ENCODE peak calls at places on chromosomes 7 and 10, in four cellular contexts. T is IMR-90, J is H1, B is mesendoderm. U is an unnamed sample.

GRCh38 chr7:97973206-97973658 is 16.8 kb downstream of the OCM2 start:
- DNase-seq in T (no peak), J (peak), B (peak), U (peak)

GRCh38 chr7:142645777-142646176 is 103.5 kb upstream of the PRSS1 start:
- DNase-seq in T (no peak), J (no peak), B (no peak), U (no peak)

GRCh38 chr7:18927134-18927533 is 190.3 kb downstream of the TWIST1 start:
- DNase-seq in T (peak), J (no peak), B (no peak), U (no peak)

GRCh38 chr10:90204131-90204955 is 503.0 kb downstream of the KIF20B start:
- DNase-seq in T (no peak), J (no peak), B (no peak), U (no peak)

GRCh38 chr7:102331536-102332275 is 24.5 kb downstream of the SPDYE6 start:
- DNase-seq in T (no peak), J (peak), B (peak), U (peak)

GRCh38 chr7:40306596-40306995 is 171.8 kb downstream of the SUGCT start:
- DNase-seq in T (peak), J (no peak), B (no peak), U (no peak)

GRCh38 chr10:50431791-50432190 is 180.5 kb upstream of the ASAH2 start:
- DNase-seq in T (no peak), J (no peak), B (no peak), U (no peak)

GRCh38 chr7:150322114-150322832 is 882 bp upstream of the LRRC61 start:
- DNase-seq in T (no peak), J (no peak), B (no peak), U (no peak)

GRCh38 chr10:76984559-76985443 is 652.8 kb downstream of the KCNMA1 start:
- DNase-seq in T (peak), J (peak), B (peak), U (peak)

GRCh38 chr7:80428161-80429054 is 83.5 kb downstream of the GNAT3 start:
- DNase-seq in T (peak), J (no peak), B (peak), U (peak)

GRCh38 chr10:88409236-88409635 is 173.9 kb downstream of the RNLS start:
- DNase-seq in T (peak), J (no peak), B (no peak), U (no peak)

GRCh38 chr10:116836087-116836486 is 13.2 kb upstream of the ENO4 start:
- DNase-seq in T (no peak), J (peak), B (peak), U (peak)
- H4K5ac ChIP-seq in T (no peak), J (no peak), B (no peak), U (no peak)

DNA sequence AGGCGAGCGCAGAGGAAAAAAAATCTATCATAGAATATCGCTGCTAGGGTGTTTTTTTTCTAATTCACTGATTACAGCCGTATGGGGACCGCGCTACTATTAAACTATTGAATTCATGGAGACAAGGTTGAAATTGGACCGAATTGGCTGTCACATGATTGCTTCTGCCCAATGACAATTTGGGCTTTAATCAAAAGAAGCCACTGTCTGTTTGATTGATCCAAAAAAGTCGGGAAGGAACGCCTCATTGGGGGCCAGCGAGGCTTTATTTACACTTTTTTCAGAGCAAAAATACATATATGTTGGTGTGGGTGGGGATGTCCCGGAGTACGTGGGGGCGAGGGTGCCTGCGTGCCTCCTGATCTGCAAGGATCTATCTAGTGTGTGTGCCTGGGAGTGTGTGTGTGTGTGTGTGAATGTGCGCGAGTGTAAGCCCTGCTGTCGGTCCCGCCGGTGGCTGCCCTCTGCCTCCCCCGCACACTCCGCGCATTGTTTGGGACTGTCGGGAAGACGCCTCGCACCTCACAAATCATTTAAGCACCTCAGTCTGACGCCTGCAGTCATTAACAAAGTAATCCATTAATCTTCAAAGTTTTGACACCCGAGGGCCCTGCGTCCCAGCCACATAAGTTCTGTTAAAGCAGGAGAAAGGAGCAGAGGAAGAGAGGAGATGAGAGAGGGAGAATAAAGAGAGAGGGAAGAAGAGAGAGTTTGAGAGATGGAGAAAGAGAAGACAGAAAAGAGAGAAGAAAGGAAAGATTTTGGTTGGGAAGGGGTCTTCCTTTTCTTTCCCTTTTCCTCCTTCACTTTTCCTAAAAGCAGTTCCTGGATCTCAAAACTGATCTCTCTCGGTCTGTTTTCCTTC is at the start of gene HOXA2:
- DNase-seq in T (peak), J (no peak), B (no peak), U (no peak)
- H4K8ac ChIP-seq in T (peak), J (no peak), B (no peak), U (no peak)

GRCh38 chr7:494906-495305 is 24.7 kb downstream of the PDGFA start:
- DNase-seq in T (no peak), J (peak), B (no peak), U (no peak)
- H4K5ac ChIP-seq in T (no peak), J (no peak), B (no peak), U (no peak)

DNA sequence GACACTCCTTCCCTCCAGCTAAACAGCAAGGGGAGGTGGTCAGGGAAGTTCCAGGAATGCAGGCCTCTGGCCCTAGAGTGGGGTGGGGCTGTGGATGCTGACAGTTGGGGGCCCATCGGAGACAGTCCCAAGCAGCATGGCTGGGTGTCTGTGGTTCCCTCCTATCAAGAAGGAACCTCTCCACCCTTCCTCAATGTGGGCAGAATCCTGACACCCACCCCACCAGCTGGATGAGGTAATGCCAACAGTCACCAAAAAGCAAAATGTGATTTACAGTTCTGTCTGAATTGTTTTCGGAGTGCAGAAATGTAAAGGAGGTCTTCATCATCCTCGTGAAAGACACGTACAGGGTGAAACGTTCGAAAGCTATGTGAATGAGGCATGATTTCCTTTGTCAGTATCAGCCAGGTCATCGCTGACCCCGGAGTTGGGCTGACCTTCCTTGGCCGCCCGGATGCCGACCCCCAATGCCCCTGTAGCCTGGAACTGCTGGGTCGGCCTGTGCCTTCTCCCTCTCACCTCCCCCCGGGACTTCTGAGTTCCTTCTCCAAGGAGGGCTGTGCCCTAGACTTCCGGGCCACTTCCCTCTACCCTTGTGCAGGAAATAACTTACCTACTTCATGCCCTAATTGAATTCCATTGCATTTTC is 24.4 kb downstream of the FOXK1 start:
- DNase-seq in T (peak), J (peak), B (peak), U (peak)
- H4K8ac ChIP-seq in T (no peak), J (no peak), B (no peak), U (no peak)

GRCh38 chr7:64131696-64132095 is 75.3 kb upstream of the ZNF735 start:
- DNase-seq in T (no peak), J (no peak), B (no peak), U (no peak)
- H4K5ac ChIP-seq in T (no peak), J (no peak), B (no peak), U (no peak)

GRCh38 chr10:64785816-64786215 is 1264.6 kb downstream of the REEP3 start:
- DNase-seq in T (no peak), J (no peak), B (no peak), U (no peak)
- H4K8ac ChIP-seq in T (no peak), J (no peak), B (no peak), U (no peak)

U was measured in H9.